ENCODE peak calls at places on chromosomes 16 and 17, in seven cellular contexts. T is HCT116, Z is H1, U is GM12878, P is K562, W is SK-N-SH, N is HepG2. X is an unnamed sample.

GRCh38 chr17:45432405-45433113 is at the start of gene ARHGAP27:
- DNase-seq in W (peak; percentile 72), N (no peak), U (no peak), T (no peak), P (no peak), Z (no peak), X (no peak)

GRCh38 chr17:4393806-4394205 is 27.3 kb upstream of the UBE2G1 start:
- DNase-seq in N (no peak), P (no peak), W (no peak), U (no peak), Z (no peak), T (no peak), X (no peak)

GRCh38 chr17:38333635-38334295 is 10.0 kb downstream of the GPR179 start:
- DNase-seq in P (peak; percentile 78), W (peak; percentile 78), T (no peak), Z (peak; percentile 54), U (no peak), N (peak; percentile 53), X (no peak)

GRCh38 chr17:43570518-43570928 is 24.4 kb upstream of the ETV4 start:
- DNase-seq in P (no peak), W (no peak), N (no peak), Z (no peak), U (no peak), T (no peak), X (no peak)

GRCh38 chr16:85138825-85139627 is 26.8 kb upstream of the CIBAR2 start:
- DNase-seq in U (no peak), Z (no peak), P (no peak), T (no peak), N (no peak), W (no peak), X (no peak)

GRCh38 chr16:77579283-77579985 is 142.9 kb upstream of the NUDT7 start:
- DNase-seq in P (no peak), N (no peak), U (no peak), T (no peak), W (no peak), Z (no peak), X (no peak)

GRCh38 chr16:52533296-52533695 is 13.6 kb downstream of the TOX3 start:
- DNase-seq in Z (no peak), N (no peak), P (no peak), T (no peak), W (no peak), U (no peak), X (no peak)

GRCh38 chr17:31321481-31321880 is at the start of gene EVI2A:
- DNase-seq in U (peak; percentile 69), Z (no peak), N (no peak), W (no peak), T (no peak), P (peak; percentile 10), X (no peak)

GRCh38 chr16:71931599-71931998 is 36.3 kb downstream of the IST1 start:
- DNase-seq in Z (no peak), N (no peak), W (no peak), U (no peak), P (no peak), T (no peak), X (no peak)

GRCh38 chr16:29158031-29158430 is 173.2 kb downstream of the LAT start:
- DNase-seq in W (peak; percentile 49), Z (no peak), P (no peak), U (no peak), T (no peak), N (no peak), X (no peak)

GRCh38 chr16:86122681-86123342 is 223.8 kb downstream of the IRF8 start:
- DNase-seq in U (no peak), Z (no peak), T (no peak), W (no peak), P (no peak), N (no peak), X (no peak)

GRCh38 chr17:7873051-7873450 is 15.2 kb downstream of the CYB5D1 start:
- DNase-seq in U (no peak), N (no peak), T (no peak), P (no peak), Z (no peak), W (no peak), X (no peak)

GRCh38 chr17:31472137-31472536 is 80.7 kb downstream of the RAB11FIP4 start:
- DNase-seq in N (peak; percentile 75), Z (no peak), U (no peak), W (no peak), T (no peak), P (no peak), X (no peak)

GRCh38 chr16:89143201-89143741 is 28.3 kb upstream of the CDH15 start:
- DNase-seq in T (no peak), U (no peak), N (no peak), Z (no peak), P (no peak), W (no peak), X (no peak)

GRCh38 chr16:48541108-48541786 is 68.7 kb downstream of the N4BP1 start:
- DNase-seq in N (no peak), W (no peak), Z (no peak), U (no peak), T (no peak), P (no peak), X (no peak)

GRCh38 chr16:48542966-48543365 is 67.0 kb downstream of the N4BP1 start:
- DNase-seq in W (no peak), U (no peak), T (no peak), Z (no peak), N (no peak), P (no peak), X (no peak)

GRCh38 chr16:48540222-48540900 is 69.6 kb downstream of the N4BP1 start:
- DNase-seq in T (no peak), N (no peak), P (no peak), W (no peak), Z (no peak), U (no peak), X (no peak)

GRCh38 chr16:48539485-48540221 is 70.3 kb downstream of the N4BP1 start:
- DNase-seq in W (no peak), U (no peak), Z (no peak), N (no peak), T (no peak), P (no peak), X (no peak)

DNA sequence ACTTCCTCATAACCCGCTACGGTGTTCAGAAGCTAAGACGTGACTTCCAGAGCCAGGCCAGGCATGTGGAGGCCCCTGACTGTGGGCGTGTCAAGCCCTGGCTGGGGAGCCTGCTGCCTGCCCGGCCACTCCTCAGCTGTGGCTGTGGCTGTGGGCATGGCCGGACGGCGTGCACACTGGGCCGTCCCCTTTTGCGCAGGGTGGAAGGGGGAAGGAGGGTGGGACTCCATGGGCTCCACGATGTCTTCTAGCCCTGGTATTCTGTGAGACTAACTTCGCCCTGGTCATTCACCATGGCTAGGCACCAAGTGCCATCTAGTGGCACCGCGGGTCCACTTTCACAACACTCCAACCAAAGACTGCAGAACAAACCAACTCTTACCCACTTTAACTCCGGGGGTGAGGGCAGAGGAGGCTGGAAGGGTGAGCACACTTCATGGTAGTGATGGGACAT is 67.9 kb downstream of the N4BP1 start:
- DNase-seq in P (no peak), T (no peak), Z (no peak), N (no peak), W (peak; percentile 78), U (no peak), X (peak; percentile 24)
- TF ChIP-seq SIN3A in P (no peak), T (no peak), Z (no peak), N (no peak), W (no peak), U (no peak), X (no peak)

GRCh38 chr17:42224651-42225050 is 30.4 kb upstream of the GHDC start:
- DNase-seq in Z (no peak), N (no peak), T (no peak), P (no peak), W (no peak), U (no peak), X (no peak)

GRCh38 chr17:42227849-42228696 is 33.8 kb upstream of the GHDC start:
- DNase-seq in P (no peak), W (no peak), Z (no peak), N (no peak), U (no peak), T (no peak), X (no peak)

GRCh38 chr17:42221886-42222745 is 27.8 kb upstream of the GHDC start:
- DNase-seq in W (peak; percentile 77), U (no peak), T (peak; percentile 7), P (peak; percentile 59), N (peak; percentile 56), Z (peak; percentile 15), X (peak; percentile 38)
- TF ChIP-seq SIN3A in W (no peak), U (no peak), T (no peak), P (no peak), N (no peak), Z (no peak), X (no peak)

DNA sequence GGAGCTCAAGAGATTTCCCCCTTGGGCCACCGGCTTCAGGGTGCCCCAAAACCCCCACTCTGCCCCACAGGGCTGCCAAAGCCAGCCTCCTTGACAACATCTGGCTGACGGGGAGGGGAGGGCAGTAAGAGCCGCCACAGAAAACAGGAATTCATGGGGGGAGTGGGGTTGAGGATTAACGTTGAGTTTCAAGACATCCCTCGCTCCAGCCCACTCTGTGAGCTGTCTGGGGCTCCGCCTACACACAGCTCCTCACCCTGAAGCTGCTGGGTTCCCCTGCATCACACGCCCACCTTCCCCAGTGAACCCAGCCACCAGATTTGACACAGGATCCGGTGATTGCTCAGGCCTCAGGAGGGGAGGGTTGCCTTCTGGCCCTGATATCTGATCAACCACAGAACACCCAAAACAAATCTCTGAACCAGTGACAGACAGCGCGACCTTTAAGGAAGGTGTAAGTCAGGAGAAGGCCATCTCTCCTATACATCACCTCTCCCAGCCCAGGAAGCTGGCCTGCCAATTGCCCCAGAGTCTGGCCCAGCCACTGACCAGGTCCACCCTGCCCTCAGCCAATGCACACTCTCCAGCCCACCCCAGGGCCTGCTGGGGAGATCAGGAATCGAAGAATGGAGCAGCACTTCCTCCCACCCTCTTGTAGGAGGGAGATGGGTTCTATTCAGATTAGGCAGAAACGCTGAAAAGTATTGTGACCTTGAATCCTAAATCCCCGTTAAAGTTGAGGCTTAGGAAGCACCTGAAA is 132.1 kb downstream of the CLEC16A start:
- DNase-seq in Z (no peak), T (no peak), U (peak; percentile 79), P (peak; percentile 36), W (no peak), N (no peak), X (no peak)
- TF ChIP-seq SIN3A in Z (no peak), T (no peak), U (peak; percentile 26), P (no peak), W (no peak), N (no peak), X (no peak)

DNA sequence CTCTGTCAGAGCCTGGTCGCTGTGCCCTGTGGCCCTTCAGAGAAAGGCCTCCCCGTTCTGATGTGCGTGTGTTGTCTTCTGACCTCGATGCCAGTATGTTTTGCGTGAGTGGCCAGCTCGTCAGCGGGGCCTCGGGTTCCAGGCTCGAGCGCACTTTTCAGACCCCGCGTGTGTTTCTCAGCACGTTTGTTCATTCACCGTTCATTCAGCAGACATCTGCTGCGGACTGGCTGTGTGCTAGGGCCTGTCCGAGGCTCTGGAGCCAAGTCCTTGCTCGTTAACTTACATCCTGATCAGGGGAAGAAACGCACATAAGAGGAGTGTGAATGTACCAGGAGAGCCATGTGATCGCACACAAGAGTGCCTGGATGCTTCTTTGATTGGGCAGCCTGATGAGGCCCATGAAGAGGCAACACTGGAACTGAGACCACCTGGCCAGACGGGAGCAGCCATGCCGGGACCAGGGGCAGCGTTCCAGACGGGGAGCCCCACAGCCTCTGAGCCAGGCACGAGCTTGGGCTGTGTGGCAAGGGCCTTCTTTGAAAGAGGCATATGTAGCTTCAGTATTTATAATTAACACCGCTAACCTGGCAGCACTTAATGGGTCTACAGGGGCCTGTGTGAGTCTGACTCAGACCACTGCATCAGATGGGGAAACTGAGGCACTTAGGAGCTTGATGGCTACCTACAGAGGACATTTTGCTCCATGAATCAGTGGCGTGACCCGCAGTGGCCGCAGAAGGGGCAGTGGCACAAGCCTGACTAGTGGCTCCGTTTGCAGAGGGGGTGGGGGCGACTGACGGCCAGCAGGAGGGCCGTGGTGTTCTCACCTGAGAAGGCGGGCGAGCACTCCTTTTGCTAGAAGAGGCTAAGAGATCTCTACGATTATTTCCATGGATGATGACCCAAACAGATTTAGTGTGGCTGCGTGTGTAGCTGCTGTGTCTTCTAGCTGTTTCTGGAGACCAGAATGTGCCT is 187.9 kb upstream of the CHMP6 start:
- DNase-seq in T (no peak), P (no peak), Z (no peak), N (no peak), U (no peak), W (no peak), X (no peak)
- TF ChIP-seq SIN3A in T (no peak), P (no peak), Z (no peak), N (no peak), U (no peak), W (no peak), X (no peak)